ENCODE peak calls at places on chromosome 14, in five cellular contexts. K, H, W, V and F are unnamed samples.

GRCh38 chr14:54366726-54367707 is 29.8 kb upstream of the CDKN3 start:
- DNase-seq in K (peak), W (peak), V (no peak), H (peak), F (no peak)

GRCh38 chr14:43471595-43471994 is 1035.5 kb downstream of the FSCB start:
- DNase-seq in H (no peak), W (no peak), V (no peak), K (no peak), F (no peak)

GRCh38 chr14:95875831-95876768 is 532 bp upstream of the TUNAR start:
- DNase-seq in H (no peak), W (no peak), K (peak), V (no peak), F (no peak)

GRCh38 chr14:66088661-66089060 is 397.5 kb upstream of the CCDC196 start:
- DNase-seq in W (no peak), V (no peak), H (no peak), K (no peak), F (no peak)

GRCh38 chr14:30243805-30244204 is 315.2 kb upstream of the G2E3 start:
- DNase-seq in H (no peak), W (peak), K (no peak), V (no peak), F (no peak)

GRCh38 chr14:20610002-20610765 is 19.0 kb upstream of the RNASE12 start:
- DNase-seq in K (peak), W (peak), V (peak), H (peak), F (peak)

GRCh38 chr14:83280719-83281118 is 1747.1 kb upstream of the SEL1L start:
- DNase-seq in K (no peak), V (no peak), H (no peak), W (no peak), F (no peak)

GRCh38 chr14:100107236-100107635 is 42.0 kb downstream of the EVL start:
- DNase-seq in V (no peak), W (no peak), K (no peak), H (no peak), F (no peak)

GRCh38 chr14:55715889-55716288 is 135.9 kb downstream of the KTN1 start:
- DNase-seq in V (peak), H (no peak), K (no peak), W (peak), F (peak)

DNA sequence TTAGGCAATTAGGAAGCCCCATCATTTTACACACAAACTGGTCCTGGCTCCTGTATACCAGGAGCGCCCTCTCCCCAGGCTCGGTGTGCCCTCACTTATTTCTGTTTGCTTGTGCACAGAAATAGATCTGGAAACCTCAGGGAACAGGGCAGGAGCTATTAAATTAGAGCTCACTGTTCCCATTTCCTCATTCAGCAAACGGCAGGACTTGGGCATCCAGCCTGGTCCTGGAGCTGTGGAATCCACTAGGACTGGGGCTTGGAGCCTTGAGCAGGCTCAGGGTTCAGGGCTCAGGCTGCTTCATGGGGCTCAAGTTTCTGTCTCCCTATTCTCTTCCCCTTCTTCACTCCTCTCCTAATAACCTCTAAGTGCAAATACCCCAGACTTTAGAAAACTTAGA is 91.3 kb downstream of the VCPKMT start:
- DNase-seq in H (no peak), K (no peak), W (no peak), V (no peak), F (peak)
- H3K4me3 ChIP-seq in H (no peak), K (no peak), W (no peak), V (no peak), F (no peak)

DNA sequence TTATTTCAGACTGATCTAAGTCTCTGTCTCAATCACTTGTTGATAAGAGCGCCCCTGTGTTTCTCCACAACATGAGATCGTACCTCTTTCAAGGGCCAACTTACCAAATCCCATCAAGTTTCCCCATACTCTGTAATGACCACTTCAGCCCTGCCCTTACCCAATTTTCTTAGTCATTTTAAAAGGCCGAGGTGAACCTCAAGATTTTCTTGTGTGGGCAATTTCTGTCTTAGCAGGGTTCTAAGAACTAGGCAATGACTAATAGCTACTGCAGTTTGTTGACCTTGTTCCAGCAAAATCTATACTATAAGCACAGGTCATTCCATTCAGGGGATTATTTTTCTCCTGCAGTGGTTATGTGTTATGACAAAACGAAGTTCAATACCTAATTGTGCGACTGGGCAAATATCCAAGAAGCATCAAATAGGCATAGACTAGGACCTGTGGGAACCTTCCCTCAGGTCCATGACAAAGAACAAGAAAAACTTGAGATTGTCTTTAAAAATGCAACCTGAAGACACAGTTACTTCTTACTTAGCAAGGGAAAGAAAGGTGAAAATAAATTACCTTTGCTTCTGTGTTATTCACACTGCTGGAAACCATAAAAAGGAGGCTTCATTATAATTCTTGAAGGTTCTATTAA is 359.9 kb downstream of the PCNX1 start:
- DNase-seq in K (no peak), V (no peak), W (peak), H (peak), F (no peak)
- H3K4me3 ChIP-seq in K (no peak), V (no peak), W (no peak), H (no peak), F (no peak)

GRCh38 chr14:93974299-93974698 is 2.1 kb downstream of the ASB2 start:
- DNase-seq in W (no peak), V (no peak), H (no peak), K (no peak), F (peak)

GRCh38 chr14:93976477-93977057 is at the start of gene ASB2:
- DNase-seq in W (peak), H (no peak), V (peak), K (no peak), F (peak)

GRCh38 chr14:93973607-93974006 is 2.8 kb downstream of the ASB2 start:
- DNase-seq in H (no peak), W (no peak), V (no peak), K (no peak), F (peak)

GRCh38 chr14:93975791-93976476 is 436 bp downstream of the ASB2 start:
- DNase-seq in W (peak), K (no peak), H (no peak), V (no peak), F (no peak)

DNA sequence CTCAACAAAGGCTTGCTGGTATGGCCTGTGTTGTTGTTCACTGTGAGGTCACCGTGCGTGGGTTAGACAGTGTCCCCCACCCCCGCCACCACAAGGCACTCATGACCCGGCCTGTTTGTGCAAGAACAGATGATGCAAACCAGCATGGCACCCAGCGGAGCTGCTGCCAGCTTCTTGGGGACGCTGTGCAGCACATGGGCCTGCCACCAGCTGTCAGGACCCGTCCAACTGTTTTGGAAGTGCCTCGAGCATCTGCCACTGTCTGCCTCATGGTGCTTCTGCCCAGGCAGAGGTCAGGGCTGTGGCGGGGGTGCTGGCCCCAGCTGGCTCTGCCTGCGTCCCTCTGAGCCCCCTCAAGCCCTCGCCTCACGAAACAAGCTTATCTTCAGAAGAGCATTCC is 1.5 kb downstream of the ASB2 start:
- DNase-seq in H (no peak), K (no peak), W (no peak), V (peak), F (peak)
- H3K4me3 ChIP-seq in H (no peak), K (no peak), W (no peak), V (peak), F (peak)

GRCh38 chr14:78359581-78359980 is 189.4 kb downstream of the NRXN3 start:
- DNase-seq in W (no peak), K (no peak), V (no peak), H (no peak), F (no peak)

GRCh38 chr14:78355109-78355508 is 184.9 kb downstream of the NRXN3 start:
- DNase-seq in W (no peak), V (no peak), H (no peak), K (no peak), F (no peak)

GRCh38 chr14:78358631-78359030 is 188.5 kb downstream of the NRXN3 start:
- DNase-seq in K (no peak), W (no peak), V (no peak), H (no peak), F (no peak)

DNA sequence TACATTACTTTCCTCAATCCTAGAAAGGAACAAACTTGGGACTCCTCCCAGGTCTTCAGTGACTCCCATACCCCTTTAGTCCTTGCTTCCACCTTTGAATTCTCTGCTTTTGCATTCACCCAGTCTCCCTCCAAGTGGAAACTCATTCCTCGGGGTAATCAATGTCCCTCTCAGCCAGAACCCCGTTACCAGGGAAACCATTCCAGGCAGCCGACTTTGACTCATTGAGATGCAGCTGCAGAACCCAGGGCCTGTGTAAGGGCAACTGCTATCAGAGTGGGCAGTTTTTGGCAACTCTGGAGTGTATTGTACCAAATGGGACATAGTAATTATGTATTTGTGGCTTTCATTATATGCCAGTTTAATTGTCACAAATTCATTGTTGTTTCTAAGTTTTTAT is 186.2 kb downstream of the NRXN3 start:
- DNase-seq in H (no peak), K (no peak), W (no peak), V (no peak), F (no peak)
- H3K4me3 ChIP-seq in H (no peak), K (no peak), W (no peak), V (no peak), F (no peak)

DNA sequence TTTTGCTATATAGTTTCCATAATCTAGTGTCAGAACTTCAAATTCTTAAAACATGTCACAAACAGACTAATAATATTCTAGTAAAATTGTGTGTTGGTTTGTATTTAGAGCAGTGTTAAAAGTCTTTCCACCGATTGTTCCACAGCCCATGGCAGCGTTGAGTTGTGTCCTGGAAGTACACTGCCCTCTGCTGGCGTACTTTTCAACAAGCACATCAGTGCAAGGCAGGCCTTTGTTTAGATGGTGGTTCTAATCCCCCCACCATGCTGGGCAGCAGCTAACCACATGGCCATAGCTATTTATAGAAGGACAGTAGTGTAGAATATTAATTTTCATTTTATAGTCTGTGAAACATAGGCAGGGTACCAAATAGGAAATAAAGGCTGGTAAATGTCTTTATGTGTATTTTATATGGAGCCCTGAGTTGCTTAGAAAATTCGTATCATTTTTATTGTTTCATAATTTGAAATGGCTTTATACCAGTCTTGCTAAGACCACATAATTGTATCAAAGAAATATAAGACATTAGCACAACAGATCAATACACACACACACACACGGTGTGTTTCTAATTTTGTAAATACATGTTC is 235.4 kb downstream of the SEC23A start:
- DNase-seq in H (peak), W (peak), K (peak), V (peak), F (peak)
- H3K4me3 ChIP-seq in H (no peak), W (no peak), K (no peak), V (no peak), F (no peak)

GRCh38 chr14:22040781-22041125 is 367.1 kb upstream of the OR4E1 start:
- DNase-seq in V (no peak), W (no peak), K (no peak), H (no peak), F (no peak)
- H3K4me3 ChIP-seq in V (no peak), W (no peak), K (no peak), H (no peak), F (no peak)

DNA sequence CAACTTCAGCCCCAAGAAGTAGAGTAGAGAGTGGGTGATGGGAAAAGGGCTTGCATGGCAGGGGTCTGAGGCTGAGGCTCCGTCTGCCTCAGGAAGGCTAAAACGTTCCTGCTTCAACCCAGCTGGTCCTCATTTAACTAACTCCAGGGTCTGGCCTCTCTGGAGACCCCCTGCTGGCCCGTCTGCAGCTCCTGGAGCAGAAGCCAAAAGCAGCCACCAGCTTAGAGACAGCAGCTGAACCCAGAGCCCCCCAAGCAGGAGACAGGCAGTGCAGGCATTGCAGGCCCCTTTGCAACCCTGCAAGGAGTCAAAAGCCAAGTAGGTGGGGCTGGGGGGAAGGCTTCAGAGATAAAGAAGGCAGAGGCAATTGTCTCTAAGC is 25.1 kb upstream of the LTBP2 start:
- DNase-seq in W (no peak), H (no peak), V (no peak), K (no peak), F (no peak)
- H3K4me3 ChIP-seq in W (no peak), H (no peak), V (no peak), K (no peak), F (no peak)